ENCODE peak calls at places on chromosomes 7 and 10, in ten cellular contexts. Z is GM12865, V is brain microvascular endothelial cell, B is hepatocyte, Y is Peyer's patch, E is right atrium auricular region, M is body of pancreas, L is bronchial epithelial cell, Q is GM13977, F is AG10803. W is an unnamed sample.

GRCh38 chr10:15745748-15746147 is 26.0 kb upstream of the ITGA8 start:
- DNase-seq in Z (no peak), V (peak), B (peak), Y (no peak), E (no peak), M (no peak), L (no peak), Q (no peak), F (peak), W (peak)

GRCh38 chr7:81404669-81405068 is 365.2 kb downstream of the HGF start:
- DNase-seq in Z (no peak), V (no peak), B (no peak), Y (no peak), E (no peak), M (no peak), L (no peak), Q (no peak), F (no peak), W (no peak)

GRCh38 chr10:78718032-78718572 is 350.7 kb upstream of the ZMIZ1 start:
- DNase-seq in Z (no peak), V (no peak), B (no peak), Y (no peak), E (no peak), M (no peak), L (no peak), Q (no peak), F (peak), W (peak)

GRCh38 chr10:30059209-30060107 is at the start of gene JCAD:
- DNase-seq in Z (no peak), V (no peak), B (peak), Y (peak), E (peak), M (peak), L (no peak), Q (peak), F (peak), W (peak)

GRCh38 chr7:150971242-150972048 is 6.7 kb downstream of the KCNH2 start:
- DNase-seq in Z (no peak), V (no peak), B (no peak), Y (no peak), E (no peak), M (peak), L (no peak), Q (no peak), F (no peak), W (no peak)

GRCh38 chr10:119333146-119333792 is 125.9 kb downstream of the GRK5 start:
- DNase-seq in Z (no peak), V (peak), B (no peak), Y (no peak), E (no peak), M (no peak), L (peak), Q (no peak), F (peak), W (peak)

GRCh38 chr10:4138146-4138721 is 353.2 kb upstream of the KLF6 start:
- DNase-seq in Z (no peak), V (no peak), B (no peak), Y (no peak), E (no peak), M (no peak), L (no peak), Q (no peak), F (peak), W (no peak)

GRCh38 chr7:143487566-143487965 is 9.9 kb downstream of the TAS2R41 start:
- DNase-seq in Z (no peak), V (no peak), B (peak), Y (peak), E (peak), M (peak), L (no peak), Q (no peak), F (peak), W (peak)

GRCh38 chr7:45573199-45573598 is 969 bp upstream of the ADCY1 start:
- DNase-seq in Z (no peak), V (no peak), B (no peak), Y (no peak), E (no peak), M (no peak), L (no peak), Q (no peak), F (no peak), W (no peak)

GRCh38 chr10:84310470-84310869 is 17.9 kb upstream of the CCSER2 start:
- DNase-seq in Z (no peak), V (peak), B (no peak), Y (no peak), E (no peak), M (no peak), L (peak), Q (no peak), F (no peak), W (peak)

GRCh38 chr7:107122483-107122882 is 46.3 kb upstream of the HBP1 start:
- DNase-seq in Z (no peak), V (no peak), B (peak), Y (no peak), E (no peak), M (no peak), L (no peak), Q (no peak), F (peak), W (no peak)

GRCh38 chr10:6035926-6036575 is 26.1 kb downstream of the IL2RA start:
- DNase-seq in Z (no peak), V (no peak), B (no peak), Y (peak), E (no peak), M (no peak), L (no peak), Q (peak), F (no peak), W (no peak)

GRCh38 chr10:73095479-73096021 is 1.1 kb downstream of the P4HA1 start:
- DNase-seq in Z (peak), V (peak), B (peak), Y (peak), E (no peak), M (peak), L (peak), Q (no peak), F (peak), W (peak)

GRCh38 chr10:110512461-110513187 is 14.9 kb downstream of the DUSP5 start:
- DNase-seq in Z (no peak), V (peak), B (peak), Y (peak), E (no peak), M (no peak), L (peak), Q (no peak), F (peak), W (peak)

GRCh38 chr7:4661871-4662270 is 20.2 kb upstream of the FOXK1 start:
- DNase-seq in Z (no peak), V (peak), B (no peak), Y (no peak), E (no peak), M (peak), L (no peak), Q (no peak), F (peak), W (no peak)

GRCh38 chr7:27459021-27459728 is 203.5 kb downstream of the HIBADH start:
- DNase-seq in Z (no peak), V (no peak), B (no peak), Y (no peak), E (no peak), M (peak), L (no peak), Q (no peak), F (peak), W (peak)

GRCh38 chr10:84291389-84291788 is 37.0 kb upstream of the CCSER2 start:
- DNase-seq in Z (peak), V (peak), B (peak), Y (no peak), E (no peak), M (no peak), L (peak), Q (no peak), F (peak), W (peak)

GRCh38 chr10:124522903-124523260 is 61.3 kb downstream of the LHPP start:
- DNase-seq in Z (no peak), V (no peak), B (peak), Y (peak), E (no peak), M (no peak), L (no peak), Q (no peak), F (no peak), W (no peak)

GRCh38 chr7:71486414-71486813 is 354.5 kb downstream of the GALNT17 start:
- DNase-seq in Z (no peak), V (no peak), B (no peak), Y (no peak), E (no peak), M (no peak), L (no peak), Q (no peak), F (no peak), W (no peak)

GRCh38 chr10:17232276-17232987 is 4.4 kb downstream of the VIM start:
- DNase-seq in Z (peak), V (no peak), B (no peak), Y (no peak), E (no peak), M (no peak), L (no peak), Q (peak), F (no peak), W (no peak)

GRCh38 chr7:1974714-1975113 is 258.0 kb downstream of the MAD1L1 start:
- DNase-seq in Z (no peak), V (no peak), B (no peak), Y (no peak), E (no peak), M (no peak), L (no peak), Q (no peak), F (no peak), W (no peak)

GRCh38 chr7:79452495-79453265 is 787 bp downstream of the MAGI2 start:
- DNase-seq in Z (no peak), V (peak), B (peak), Y (peak), E (no peak), M (no peak), L (no peak), Q (peak), F (peak), W (peak)

GRCh38 chr7:142620375-142620774 is 128.9 kb upstream of the PRSS1 start:
- DNase-seq in Z (no peak), V (no peak), B (no peak), Y (no peak), E (no peak), M (no peak), L (no peak), Q (no peak), F (no peak), W (no peak)

GRCh38 chr10:104659809-104660208 is 18.7 kb downstream of the SORCS3 start:
- DNase-seq in Z (no peak), V (no peak), B (no peak), Y (no peak), E (no peak), M (no peak), L (no peak), Q (no peak), F (no peak), W (no peak)

GRCh38 chr10:42875792-42876191 is 93.2 kb downstream of the BMS1 start:
- DNase-seq in Z (no peak), V (peak), B (peak), Y (no peak), E (peak), M (no peak), L (no peak), Q (no peak), F (peak), W (peak)

GRCh38 chr7:54333952-54334351 is 208.2 kb upstream of the VSTM2A start:
- DNase-seq in Z (no peak), V (no peak), B (no peak), Y (no peak), E (no peak), M (no peak), L (no peak), Q (no peak), F (no peak), W (no peak)

GRCh38 chr7:23346316-23346715 is 47.2 kb downstream of the MALSU1 start:
- DNase-seq in Z (peak), V (no peak), B (no peak), Y (no peak), E (no peak), M (no peak), L (no peak), Q (peak), F (no peak), W (no peak)

GRCh38 chr10:131901181-131901829 is 497 bp downstream of the PPP2R2D start:
- DNase-seq in Z (peak), V (no peak), B (peak), Y (peak), E (no peak), M (peak), L (no peak), Q (peak), F (peak), W (peak)

GRCh38 chr10:92410501-92410900 is 119.5 kb downstream of the MARCHF5 start:
- DNase-seq in Z (no peak), V (no peak), B (no peak), Y (no peak), E (no peak), M (no peak), L (no peak), Q (no peak), F (no peak), W (no peak)

GRCh38 chr7:6160191-6160623 is 112.2 kb downstream of the CYTH3 start:
- DNase-seq in Z (no peak), V (peak), B (peak), Y (peak), E (peak), M (peak), L (peak), Q (no peak), F (peak), W (peak)

GRCh38 chr10:4790045-4790444 is 36.0 kb upstream of the AKR1E2 start:
- DNase-seq in Z (no peak), V (no peak), B (no peak), Y (no peak), E (no peak), M (no peak), L (no peak), Q (no peak), F (no peak), W (no peak)

GRCh38 chr10:33900591-33900990 is 566.1 kb upstream of the NRP1 start:
- DNase-seq in Z (no peak), V (peak), B (no peak), Y (no peak), E (no peak), M (no peak), L (no peak), Q (no peak), F (peak), W (peak)

GRCh38 chr10:72044417-72045041 is 43.8 kb downstream of the SPOCK2 start:
- DNase-seq in Z (no peak), V (no peak), B (peak), Y (no peak), E (no peak), M (peak), L (peak), Q (no peak), F (peak), W (peak)

GRCh38 chr7:42611961-42612360 is 299.9 kb downstream of the C7orf25 start:
- DNase-seq in Z (no peak), V (no peak), B (no peak), Y (no peak), E (no peak), M (no peak), L (no peak), Q (no peak), F (no peak), W (no peak)

GRCh38 chr10:117462424-117462792 is 80.1 kb upstream of the EMX2 start:
- DNase-seq in Z (no peak), V (no peak), B (peak), Y (no peak), E (no peak), M (no peak), L (no peak), Q (no peak), F (peak), W (no peak)
- TF ChIP-seq CTCF in Z (peak), V (no peak), B (peak), Y (no peak), E (no peak), M (no peak), L (peak), Q (no peak), F (peak), W (peak)

GRCh38 chr7:51354897-51355296 is 38.3 kb upstream of the COBL start:
- DNase-seq in Z (no peak), V (no peak), B (no peak), Y (no peak), E (no peak), M (no peak), L (no peak), Q (no peak), F (no peak), W (no peak)
- TF ChIP-seq CTCF in Z (peak), V (peak), B (no peak), Y (no peak), E (no peak), M (no peak), L (peak), Q (peak), F (no peak), W (no peak)

DNA sequence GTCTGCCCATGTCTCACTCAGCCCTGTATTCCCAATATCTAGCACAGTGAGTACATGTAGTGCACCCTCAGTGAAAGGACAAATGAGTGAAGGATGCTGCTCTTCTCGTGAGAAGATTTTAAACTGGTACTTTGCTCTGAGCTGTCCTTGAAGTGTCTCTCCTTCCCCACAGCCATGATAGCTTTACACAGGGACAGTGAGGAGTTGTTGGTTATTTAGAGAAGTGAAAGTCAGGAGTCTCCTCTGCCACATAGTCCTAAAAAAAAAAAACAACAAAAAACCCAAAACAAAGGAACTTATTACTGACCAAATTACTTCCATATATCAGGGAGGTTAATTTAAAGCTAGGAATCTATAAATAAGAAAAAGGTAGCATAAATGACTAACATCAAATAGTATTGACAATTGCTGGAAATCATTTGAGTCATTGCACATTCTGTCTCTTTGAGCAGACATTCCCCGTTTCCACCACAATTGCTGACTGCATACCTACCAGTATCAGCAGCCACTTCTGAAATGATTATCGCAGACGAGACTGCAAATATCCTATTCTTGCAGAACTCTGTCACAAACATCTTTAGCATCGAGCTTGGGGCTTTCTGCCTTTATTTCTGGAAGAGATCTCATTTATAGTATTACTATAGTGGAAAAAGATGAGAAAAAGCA is 202.1 kb downstream of the PTEN start:
- DNase-seq in Z (peak), V (peak), B (no peak), Y (no peak), E (no peak), M (no peak), L (no peak), Q (no peak), F (peak), W (peak)
- TF ChIP-seq CTCF in Z (no peak), V (no peak), B (no peak), Y (no peak), E (no peak), M (no peak), L (no peak), Q (no peak), F (no peak), W (no peak)

GRCh38 chr10:23081891-23082290 is 13.5 kb upstream of the MSRB2 start:
- DNase-seq in Z (peak), V (no peak), B (no peak), Y (no peak), E (no peak), M (no peak), L (no peak), Q (no peak), F (peak), W (peak)
- TF ChIP-seq CTCF in Z (peak), V (peak), B (peak), Y (peak), E (no peak), M (no peak), L (peak), Q (peak), F (peak), W (peak)

GRCh38 chr7:119936876-119937275 is 336.1 kb upstream of the KCND2 start:
- DNase-seq in Z (no peak), V (no peak), B (no peak), Y (no peak), E (no peak), M (no peak), L (no peak), Q (no peak), F (peak), W (peak)

GRCh38 chr7:119931230-119931824 is 341.6 kb upstream of the KCND2 start:
- DNase-seq in Z (no peak), V (no peak), B (no peak), Y (no peak), E (no peak), M (no peak), L (no peak), Q (no peak), F (peak), W (no peak)

GRCh38 chr7:119937745-119938144 is 335.2 kb upstream of the KCND2 start:
- DNase-seq in Z (no peak), V (no peak), B (no peak), Y (no peak), E (no peak), M (no peak), L (no peak), Q (no peak), F (no peak), W (no peak)

GRCh38 chr7:119929891-119930290 is 343.1 kb upstream of the KCND2 start:
- DNase-seq in Z (no peak), V (no peak), B (no peak), Y (no peak), E (no peak), M (no peak), L (no peak), Q (no peak), F (peak), W (no peak)

DNA sequence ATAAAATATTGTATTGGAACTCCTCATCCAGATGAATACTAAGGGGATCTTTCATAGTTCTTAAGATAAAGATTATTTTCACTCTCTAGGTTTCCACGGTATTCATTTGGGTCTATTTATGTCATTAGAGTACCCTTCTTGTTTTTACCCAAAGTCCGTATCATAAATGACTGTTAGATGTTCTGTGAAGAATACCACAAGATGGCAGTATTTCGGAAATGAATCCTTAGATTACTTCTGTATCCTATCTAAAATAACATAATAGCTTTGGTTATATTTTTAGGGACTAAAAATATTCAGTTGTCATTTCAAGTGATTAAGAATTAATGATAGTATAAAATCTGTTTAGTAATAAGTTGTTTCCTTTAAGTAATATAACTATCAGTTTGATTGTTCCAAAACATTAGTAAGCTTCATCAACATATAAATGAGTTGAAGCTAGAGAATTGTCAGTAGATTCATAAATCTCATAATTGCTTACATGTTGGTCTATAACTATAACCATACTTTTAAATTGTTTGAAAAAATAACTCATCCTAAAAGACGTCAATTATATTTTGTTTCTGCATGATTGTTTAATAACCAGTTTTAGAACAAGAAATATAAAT is 337.5 kb upstream of the KCND2 start:
- DNase-seq in Z (peak), V (no peak), B (peak), Y (no peak), E (no peak), M (no peak), L (peak), Q (peak), F (peak), W (peak)
- TF ChIP-seq CTCF in Z (peak), V (peak), B (peak), Y (peak), E (no peak), M (peak), L (no peak), Q (peak), F (peak), W (no peak)

DNA sequence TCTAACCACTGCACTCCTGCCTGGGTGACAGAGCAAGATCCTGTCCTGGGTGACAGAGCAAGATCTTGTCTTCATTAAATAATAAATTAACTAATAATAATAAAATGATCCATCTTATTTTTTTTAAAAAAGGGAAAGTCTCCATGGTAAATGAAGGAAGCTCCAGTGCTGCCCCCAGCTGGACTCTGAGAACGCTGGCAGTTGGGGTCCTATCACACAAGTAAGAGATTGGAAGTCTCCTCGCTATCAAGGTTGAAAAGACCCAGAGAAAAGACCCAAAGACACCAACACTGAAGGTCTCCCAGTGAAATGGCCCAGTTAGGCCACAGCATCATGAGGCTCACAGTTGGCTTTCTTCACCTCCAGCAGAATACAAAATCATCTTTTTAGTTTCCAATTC is 13.8 kb upstream of the C10orf67 start:
- DNase-seq in Z (no peak), V (peak), B (no peak), Y (no peak), E (no peak), M (no peak), L (no peak), Q (no peak), F (no peak), W (no peak)
- TF ChIP-seq CTCF in Z (no peak), V (peak), B (no peak), Y (no peak), E (no peak), M (no peak), L (no peak), Q (no peak), F (peak), W (peak)

W was measured in foreskin fibroblast.